ENCODE peak calls at places on chromosomes 3 and 15, in nine cellular contexts. Z is endodermal cell, R is dorsolateral prefrontal cortex, X is AG09319, H is SK-N-SH, L is GM23338, N is mammary epithelial cell, K is MCF 10A, S is testis. Y is an unnamed sample.

GRCh38 chr15:59791646-59792208 is 102.6 kb upstream of the BNIP2 start:
- DNase-seq in Z (no peak), R (no peak), X (no peak), H (no peak), L (no peak), N (no peak), K (no peak), S (no peak), Y (no peak)

GRCh38 chr3:120147072-120147871 is 53.0 kb upstream of the GSK3B start:
- DNase-seq in Z (peak; percentile 56), R (no peak), X (no peak), H (no peak), L (peak; percentile 65), N (peak; percentile 61), K (peak; percentile 39), S (no peak), Y (no peak)

GRCh38 chr3:103218793-103219192 is 784.0 kb downstream of the ZPLD1 start:
- DNase-seq in Z (no peak), R (no peak), X (no peak), H (no peak), L (no peak), N (no peak), K (no peak), S (no peak), Y (no peak)

GRCh38 chr3:181176610-181177009 is 187.1 kb upstream of the DNAJC19 start:
- DNase-seq in Z (peak; percentile 69), R (peak; percentile 54), X (no peak), H (peak; percentile 55), L (peak; percentile 70), N (peak; percentile 35), K (peak; percentile 77), S (peak; percentile 77), Y (no peak)

GRCh38 chr3:12224181-12225147 is 64.4 kb upstream of the PPARG start:
- DNase-seq in Z (peak; percentile 66), R (peak; percentile 47), X (no peak), H (no peak), L (peak; percentile 39), N (no peak), K (peak; percentile 83), S (no peak), Y (no peak)

GRCh38 chr15:52006702-52007340 is 12.2 kb upstream of the MAPK6 start:
- DNase-seq in Z (no peak), R (no peak), X (no peak), H (no peak), L (no peak), N (no peak), K (no peak), S (no peak), Y (no peak)

GRCh38 chr15:50653156-50653743 is 33.3 kb downstream of the TRPM7 start:
- DNase-seq in Z (no peak), R (no peak), X (no peak), H (no peak), L (no peak), N (peak; percentile 37), K (no peak), S (no peak), Y (no peak)

GRCh38 chr3:53518495-53518981 is 24.1 kb downstream of the CACNA1D start:
- DNase-seq in Z (no peak), R (no peak), X (no peak), H (no peak), L (no peak), N (no peak), K (peak; percentile 30), S (no peak), Y (no peak)

GRCh38 chr3:181486496-181486895 is 225.2 kb upstream of the SOX2 start:
- DNase-seq in Z (no peak), R (no peak), X (no peak), H (no peak), L (no peak), N (no peak), K (peak; percentile 22), S (no peak), Y (no peak)

GRCh38 chr3:111764645-111765091 is 94.4 kb upstream of the PHLDB2 start:
- DNase-seq in Z (no peak), R (no peak), X (no peak), H (no peak), L (peak; percentile 46), N (peak; percentile 77), K (peak; percentile 84), S (no peak), Y (no peak)

GRCh38 chr3:149646181-149646766 is 11.6 kb downstream of the WWTR1 start:
- DNase-seq in Z (no peak), R (no peak), X (no peak), H (no peak), L (no peak), N (peak; percentile 81), K (peak; percentile 43), S (no peak), Y (no peak)

GRCh38 chr15:74373056-74373650 is 5.7 kb upstream of the CYP11A1 start:
- DNase-seq in Z (no peak), R (no peak), X (no peak), H (no peak), L (no peak), N (no peak), K (no peak), S (no peak), Y (no peak)

GRCh38 chr3:169245631-169246030 is 417.9 kb downstream of the MECOM start:
- DNase-seq in Z (no peak), R (no peak), X (no peak), H (no peak), L (no peak), N (no peak), K (no peak), S (no peak), Y (no peak)

GRCh38 chr15:89492934-89493631 is 3.3 kb downstream of the RHCG start:
- DNase-seq in Z (peak; percentile 36), R (peak; percentile 39), X (no peak), H (no peak), L (no peak), N (no peak), K (no peak), S (no peak), Y (no peak)

GRCh38 chr15:89494006-89494405 is 2.4 kb downstream of the RHCG start:
- DNase-seq in Z (no peak), R (peak; percentile 3), X (no peak), H (no peak), L (no peak), N (no peak), K (no peak), S (no peak), Y (no peak)

GRCh38 chr15:89490550-89491315 is 5.7 kb downstream of the RHCG start:
- DNase-seq in Z (peak; percentile 60), R (peak; percentile 77), X (no peak), H (peak; percentile 53), L (no peak), N (no peak), K (no peak), S (no peak), Y (no peak)

GRCh38 chr15:89490081-89490480 is 6.3 kb downstream of the RHCG start:
- DNase-seq in Z (peak; percentile 49), R (peak; percentile 29), X (no peak), H (no peak), L (no peak), N (no peak), K (no peak), S (no peak), Y (no peak)

DNA sequence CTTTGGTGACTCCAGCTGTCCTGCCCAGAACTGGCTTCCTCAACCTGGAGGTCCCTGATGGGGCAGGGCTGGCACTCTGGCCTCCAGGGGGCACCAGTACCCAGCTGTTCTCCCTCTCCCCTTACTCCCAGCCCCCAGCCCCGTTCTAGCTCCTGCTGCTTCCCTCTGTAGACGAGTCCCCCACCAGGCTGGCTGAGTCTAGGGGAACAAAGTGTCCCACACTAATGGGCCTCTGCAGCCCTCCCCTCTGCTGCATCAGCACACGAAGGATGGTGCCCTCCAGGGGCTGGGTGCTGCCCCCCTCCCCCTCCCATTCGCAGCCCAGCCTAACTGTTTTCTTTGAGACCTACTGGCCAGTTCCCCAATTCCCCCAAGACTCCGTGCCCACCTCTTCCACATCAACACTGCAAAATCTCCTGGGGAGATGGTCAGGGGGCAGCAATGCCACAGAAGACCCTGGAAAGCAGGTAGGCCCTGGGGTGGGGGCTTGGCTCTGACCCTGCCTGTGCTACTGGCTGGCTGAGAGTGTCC is 4.2 kb downstream of the RHCG start:
- DNase-seq in Z (peak; percentile 91), R (peak; percentile 30), X (no peak), H (peak; percentile 73), L (peak; percentile 83), N (no peak), K (peak; percentile 35), S (no peak), Y (no peak)
- TF ChIP-seq CTCF in Z (peak; percentile 85), R (no peak), X (peak; percentile 19), H (peak; percentile 49), L (peak; percentile 89), N (peak; percentile 66), K (peak; percentile 29), S (no peak), Y (no peak)

GRCh38 chr3:179446501-179446900 is 4.8 kb downstream of the GNB4 start:
- DNase-seq in Z (no peak), R (no peak), X (no peak), H (no peak), L (peak; percentile 73), N (peak; percentile 38), K (peak; percentile 58), S (no peak), Y (no peak)
- TF ChIP-seq CTCF in Z (peak; percentile 75), R (no peak), X (peak; percentile 39), H (peak; percentile 50), L (peak; percentile 66), N (peak; percentile 44), K (peak; percentile 15), S (no peak), Y (no peak)

DNA sequence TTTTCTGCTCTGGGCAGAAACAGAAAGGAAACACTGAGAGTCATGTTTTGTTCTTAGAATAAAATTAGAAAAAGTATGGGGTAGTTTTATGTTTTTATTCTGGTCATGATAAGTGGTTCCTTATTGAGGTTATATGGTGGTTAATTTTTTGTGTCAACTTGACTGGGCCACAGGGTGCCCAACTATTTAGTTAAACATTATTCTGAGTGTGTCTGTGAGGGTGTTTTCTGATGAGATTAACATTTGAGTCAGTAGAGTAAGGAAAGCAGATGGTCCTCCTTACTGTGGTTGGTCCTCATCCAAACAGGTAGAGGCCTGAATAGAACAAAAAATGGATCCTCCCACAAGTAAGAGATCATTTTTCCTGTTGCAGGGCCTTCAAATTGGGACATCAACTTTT is 98.9 kb downstream of the C3orf38 start:
- DNase-seq in Z (no peak), R (no peak), X (no peak), H (no peak), L (no peak), N (no peak), K (no peak), S (no peak), Y (no peak)
- TF ChIP-seq CTCF in Z (no peak), R (no peak), X (no peak), H (no peak), L (no peak), N (no peak), K (no peak), S (no peak), Y (no peak)

GRCh38 chr15:76058714-76059319 is 968 bp upstream of the TMEM266 start:
- DNase-seq in Z (peak; percentile 79), R (peak; percentile 59), X (no peak), H (peak; percentile 50), L (peak; percentile 53), N (peak; percentile 13), K (peak; percentile 21), S (peak; percentile 21), Y (no peak)
- TF ChIP-seq CTCF in Z (no peak), R (no peak), X (no peak), H (peak; percentile 31), L (peak; percentile 74), N (peak; percentile 33), K (no peak), S (no peak), Y (no peak)

Y was measured in activated B cell treated with CpG ODN at 0.5 μM for 24 hours.